ENCODE peak calls at places on chromosomes 3 and 15, in nine cellular contexts. One of them, this sample, is unnamed. For H3K27me3, the result is how much of the 10 kb centered on the place peaks cover.

GRCh38 chr3:130323503-130323902 is 22.0 kb upstream of the COL6A5 start:
- DNase-seq in aorta: no peak
- DNase-seq in ascending aorta: no peak
- DNase-seq in CD8-positive, alpha-beta T cell: no peak
- DNase-seq in CD4-positive, alpha-beta memory T cell: no peak
- DNase-seq in thyroid gland: no peak
- DNase-seq in uterus: no peak
- DNase-seq in fibroblast of lung: no peak
- DNase-seq in transverse colon: no peak
- DNase-seq in this sample: no peak

GRCh38 chr3:118943597-118943996 is 91.0 kb downstream of the IGSF11 start:
- DNase-seq in CD8-positive, alpha-beta T cell: no peak
- DNase-seq in transverse colon: no peak
- DNase-seq in ascending aorta: no peak
- DNase-seq in CD4-positive, alpha-beta memory T cell: no peak
- DNase-seq in fibroblast of lung: no peak
- DNase-seq in aorta: no peak
- DNase-seq in thyroid gland: no peak
- DNase-seq in uterus: no peak
- DNase-seq in this sample: no peak

GRCh38 chr3:150744041-150745026 is 18.6 kb downstream of the SIAH2 start:
- DNase-seq in CD8-positive, alpha-beta T cell: no peak
- DNase-seq in transverse colon: no peak
- DNase-seq in CD4-positive, alpha-beta memory T cell: no peak
- DNase-seq in thyroid gland: no peak
- DNase-seq in fibroblast of lung: no peak
- DNase-seq in aorta: no peak
- DNase-seq in ascending aorta: no peak
- DNase-seq in uterus: no peak
- DNase-seq in this sample: no peak

GRCh38 chr3:131981381-131981780 is 53.4 kb downstream of the CPNE4 start:
- DNase-seq in CD8-positive, alpha-beta T cell: no peak
- DNase-seq in aorta: no peak
- DNase-seq in ascending aorta: no peak
- DNase-seq in thyroid gland: no peak
- DNase-seq in uterus: no peak
- DNase-seq in transverse colon: no peak
- DNase-seq in CD4-positive, alpha-beta memory T cell: no peak
- DNase-seq in fibroblast of lung: no peak
- DNase-seq in this sample: no peak

GRCh38 chr15:75775296-75776074 is 62.8 kb upstream of the CSPG4 start:
- DNase-seq in transverse colon: no peak
- DNase-seq in aorta: no peak
- DNase-seq in fibroblast of lung: no peak
- DNase-seq in CD8-positive, alpha-beta T cell: no peak
- DNase-seq in ascending aorta: peak
- DNase-seq in CD4-positive, alpha-beta memory T cell: no peak
- DNase-seq in uterus: no peak
- DNase-seq in thyroid gland: no peak
- DNase-seq in this sample: no peak

GRCh38 chr3:128804017-128804816 is 75.2 kb upstream of the ACAD9 start:
- DNase-seq in aorta: no peak
- DNase-seq in CD4-positive, alpha-beta memory T cell: peak
- DNase-seq in transverse colon: no peak
- DNase-seq in thyroid gland: no peak
- DNase-seq in uterus: no peak
- DNase-seq in fibroblast of lung: peak
- DNase-seq in CD8-positive, alpha-beta T cell: peak
- DNase-seq in ascending aorta: no peak
- DNase-seq in this sample: no peak

GRCh38 chr3:150384517-150385212 is 23.4 kb upstream of the TSC22D2 start:
- DNase-seq in thyroid gland: peak
- DNase-seq in transverse colon: peak
- DNase-seq in fibroblast of lung: peak
- DNase-seq in ascending aorta: peak
- DNase-seq in CD8-positive, alpha-beta T cell: peak
- DNase-seq in CD4-positive, alpha-beta memory T cell: peak
- DNase-seq in aorta: no peak
- DNase-seq in uterus: no peak
- DNase-seq in this sample: no peak

GRCh38 chr3:184352149-184352785 is 9.1 kb downstream of the CLCN2 start:
- DNase-seq in uterus: no peak
- DNase-seq in fibroblast of lung: no peak
- DNase-seq in thyroid gland: no peak
- DNase-seq in ascending aorta: no peak
- DNase-seq in transverse colon: peak
- DNase-seq in CD8-positive, alpha-beta T cell: no peak
- DNase-seq in CD4-positive, alpha-beta memory T cell: no peak
- DNase-seq in aorta: no peak
- DNase-seq in this sample: peak

GRCh38 chr15:69982037-69982436 is 115.7 kb downstream of the TLE3 start:
- DNase-seq in CD4-positive, alpha-beta memory T cell: no peak
- DNase-seq in fibroblast of lung: no peak
- DNase-seq in ascending aorta: no peak
- DNase-seq in aorta: no peak
- DNase-seq in CD8-positive, alpha-beta T cell: no peak
- DNase-seq in thyroid gland: no peak
- DNase-seq in uterus: no peak
- DNase-seq in transverse colon: no peak
- DNase-seq in this sample: no peak

GRCh38 chr3:30401971-30402370 is 204.4 kb upstream of the TGFBR2 start:
- DNase-seq in uterus: no peak
- DNase-seq in aorta: no peak
- DNase-seq in CD8-positive, alpha-beta T cell: no peak
- DNase-seq in thyroid gland: no peak
- DNase-seq in ascending aorta: no peak
- DNase-seq in CD4-positive, alpha-beta memory T cell: no peak
- DNase-seq in transverse colon: no peak
- DNase-seq in fibroblast of lung: peak
- DNase-seq in this sample: no peak

GRCh38 chr15:31930967-31931366 is 99.3 kb upstream of the CHRNA7 start:
- DNase-seq in uterus: no peak
- DNase-seq in aorta: no peak
- DNase-seq in CD4-positive, alpha-beta memory T cell: no peak
- DNase-seq in CD8-positive, alpha-beta T cell: no peak
- DNase-seq in transverse colon: no peak
- DNase-seq in thyroid gland: no peak
- DNase-seq in fibroblast of lung: peak
- DNase-seq in ascending aorta: no peak
- DNase-seq in this sample: no peak

GRCh38 chr3:93843981-93844380 is 129.7 kb downstream of the PROS1 start:
- DNase-seq in uterus: no peak
- DNase-seq in CD4-positive, alpha-beta memory T cell: no peak
- DNase-seq in aorta: no peak
- DNase-seq in transverse colon: no peak
- DNase-seq in CD8-positive, alpha-beta T cell: no peak
- DNase-seq in thyroid gland: no peak
- DNase-seq in fibroblast of lung: peak
- DNase-seq in ascending aorta: peak
- DNase-seq in this sample: no peak

GRCh38 chr15:43218908-43219706 is 1.7 kb downstream of the EPB42 start:
- DNase-seq in transverse colon: no peak
- DNase-seq in CD8-positive, alpha-beta T cell: no peak
- DNase-seq in aorta: no peak
- DNase-seq in thyroid gland: no peak
- DNase-seq in ascending aorta: no peak
- DNase-seq in CD4-positive, alpha-beta memory T cell: no peak
- DNase-seq in uterus: no peak
- DNase-seq in fibroblast of lung: peak
- DNase-seq in this sample: no peak

GRCh38 chr15:80574590-80574989 is 120.5 kb upstream of the ABHD17C start:
- DNase-seq in aorta: no peak
- DNase-seq in CD8-positive, alpha-beta T cell: no peak
- DNase-seq in ascending aorta: no peak
- DNase-seq in uterus: no peak
- DNase-seq in transverse colon: no peak
- DNase-seq in thyroid gland: no peak
- DNase-seq in CD4-positive, alpha-beta memory T cell: no peak
- DNase-seq in fibroblast of lung: no peak
- DNase-seq in this sample: no peak

GRCh38 chr15:88428805-88429605 is 38.2 kb downstream of the MRPL46 start:
- DNase-seq in transverse colon: no peak
- DNase-seq in aorta: no peak
- DNase-seq in ascending aorta: no peak
- DNase-seq in uterus: no peak
- DNase-seq in CD8-positive, alpha-beta T cell: no peak
- DNase-seq in thyroid gland: no peak
- DNase-seq in CD4-positive, alpha-beta memory T cell: no peak
- DNase-seq in fibroblast of lung: no peak
- DNase-seq in this sample: no peak

GRCh38 chr3:15256861-15257341 is 50.9 kb downstream of the CAPN7 start:
- DNase-seq in CD8-positive, alpha-beta T cell: no peak
- DNase-seq in aorta: no peak
- DNase-seq in thyroid gland: peak
- DNase-seq in uterus: no peak
- DNase-seq in transverse colon: no peak
- DNase-seq in ascending aorta: no peak
- DNase-seq in CD4-positive, alpha-beta memory T cell: no peak
- DNase-seq in fibroblast of lung: no peak
- DNase-seq in this sample: no peak

GRCh38 chr3:181880339-181880738 is 168.6 kb downstream of the SOX2 start:
- DNase-seq in fibroblast of lung: no peak
- DNase-seq in CD4-positive, alpha-beta memory T cell: no peak
- DNase-seq in CD8-positive, alpha-beta T cell: no peak
- DNase-seq in thyroid gland: peak
- DNase-seq in ascending aorta: no peak
- DNase-seq in uterus: no peak
- DNase-seq in aorta: no peak
- DNase-seq in transverse colon: no peak
- DNase-seq in this sample: no peak

GRCh38 chr15:79957741-79958140 is 13.3 kb downstream of the BCL2A1 start:
- DNase-seq in thyroid gland: no peak
- DNase-seq in aorta: no peak
- DNase-seq in transverse colon: no peak
- DNase-seq in uterus: no peak
- DNase-seq in CD8-positive, alpha-beta T cell: no peak
- DNase-seq in fibroblast of lung: peak
- DNase-seq in CD4-positive, alpha-beta memory T cell: no peak
- DNase-seq in ascending aorta: no peak
- DNase-seq in this sample: no peak

GRCh38 chr3:157086053-157086761 is 73.7 kb downstream of the CCNL1 start:
- DNase-seq in uterus: no peak
- DNase-seq in CD8-positive, alpha-beta T cell: no peak
- DNase-seq in aorta: peak
- DNase-seq in ascending aorta: peak
- DNase-seq in fibroblast of lung: no peak
- DNase-seq in CD4-positive, alpha-beta memory T cell: no peak
- DNase-seq in transverse colon: no peak
- DNase-seq in thyroid gland: no peak
- DNase-seq in this sample: peak

GRCh38 chr3:64681827-64682226 is 6.0 kb downstream of the ADAMTS9 start:
- DNase-seq in transverse colon: no peak
- DNase-seq in uterus: no peak
- DNase-seq in thyroid gland: no peak
- DNase-seq in fibroblast of lung: no peak
- DNase-seq in CD8-positive, alpha-beta T cell: no peak
- DNase-seq in ascending aorta: no peak
- DNase-seq in CD4-positive, alpha-beta memory T cell: no peak
- DNase-seq in aorta: no peak
- DNase-seq in this sample: no peak
- H3K27me3 ChIP-seq in transverse colon: under half
- H3K27me3 ChIP-seq in uterus: under half
- H3K27me3 ChIP-seq in thyroid gland: under half
- H3K27me3 ChIP-seq in fibroblast of lung: under half
- H3K27me3 ChIP-seq in CD8-positive, alpha-beta T cell: under half
- H3K27me3 ChIP-seq in ascending aorta: under half
- H3K27me3 ChIP-seq in CD4-positive, alpha-beta memory T cell: under half
- H3K27me3 ChIP-seq in aorta: under half
- H3K27me3 ChIP-seq in this sample: under half

DNA sequence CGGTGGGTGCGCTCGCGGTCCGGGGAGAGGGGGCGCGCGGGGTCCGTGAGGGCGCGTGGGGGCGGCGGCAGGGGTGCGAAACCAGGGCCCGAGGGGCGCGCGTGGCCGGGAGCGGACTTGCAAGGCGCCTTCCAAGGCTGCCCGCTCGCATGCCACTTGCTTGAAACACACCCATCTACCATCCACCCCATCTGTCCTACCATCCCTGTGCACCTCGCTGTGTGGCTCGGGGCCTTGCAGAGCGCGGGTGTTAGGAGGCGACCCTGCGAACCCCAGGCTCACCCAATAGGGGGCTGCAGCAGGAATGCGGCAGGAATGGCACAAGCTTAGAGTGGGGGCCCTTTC is 240 bp downstream of the CFAP100 start:
- DNase-seq in CD4-positive, alpha-beta memory T cell: no peak
- DNase-seq in CD8-positive, alpha-beta T cell: no peak
- DNase-seq in fibroblast of lung: no peak
- DNase-seq in ascending aorta: no peak
- DNase-seq in aorta: no peak
- DNase-seq in uterus: no peak
- DNase-seq in transverse colon: no peak
- DNase-seq in thyroid gland: no peak
- DNase-seq in this sample: no peak
- H3K4me3 ChIP-seq in CD4-positive, alpha-beta memory T cell: no peak
- H3K4me3 ChIP-seq in CD8-positive, alpha-beta T cell: no peak
- H3K4me3 ChIP-seq in fibroblast of lung: no peak
- H3K4me3 ChIP-seq in ascending aorta: peak
- H3K4me3 ChIP-seq in aorta: no peak
- H3K4me3 ChIP-seq in uterus: no peak
- H3K4me3 ChIP-seq in transverse colon: peak
- H3K4me3 ChIP-seq in thyroid gland: peak
- H3K4me3 ChIP-seq in this sample: peak

DNA sequence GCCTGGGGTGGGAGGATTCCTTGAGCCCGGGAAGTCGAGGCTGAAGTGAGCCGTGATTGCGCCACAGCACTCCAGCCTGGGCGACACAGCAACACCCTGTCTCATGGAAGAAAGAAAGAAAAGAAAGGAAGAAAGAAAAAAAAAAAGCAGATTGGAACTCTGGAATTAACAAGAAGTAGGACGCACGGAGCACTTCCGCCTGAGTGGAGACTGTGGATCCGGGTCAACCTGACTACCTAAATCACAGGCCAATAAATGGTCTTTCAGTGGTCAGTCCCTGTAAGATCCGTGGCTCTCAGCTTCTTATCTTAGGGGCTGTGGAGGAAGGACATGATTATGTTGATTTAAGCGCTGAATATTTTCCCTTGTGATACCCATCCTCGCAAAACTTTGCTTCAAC is 2.4 kb upstream of the PPARG start:
- DNase-seq in aorta: no peak
- DNase-seq in uterus: no peak
- DNase-seq in thyroid gland: no peak
- DNase-seq in fibroblast of lung: no peak
- DNase-seq in CD8-positive, alpha-beta T cell: no peak
- DNase-seq in CD4-positive, alpha-beta memory T cell: no peak
- DNase-seq in transverse colon: no peak
- DNase-seq in ascending aorta: no peak
- DNase-seq in this sample: no peak
- H3K27me3 ChIP-seq in aorta: under half
- H3K27me3 ChIP-seq in uterus: under half
- H3K27me3 ChIP-seq in thyroid gland: under half
- H3K27me3 ChIP-seq in fibroblast of lung: under half
- H3K27me3 ChIP-seq in CD8-positive, alpha-beta T cell: under half
- H3K27me3 ChIP-seq in CD4-positive, alpha-beta memory T cell: under half
- H3K27me3 ChIP-seq in transverse colon: under half
- H3K27me3 ChIP-seq in ascending aorta: under half
- H3K27me3 ChIP-seq in this sample: under half

DNA sequence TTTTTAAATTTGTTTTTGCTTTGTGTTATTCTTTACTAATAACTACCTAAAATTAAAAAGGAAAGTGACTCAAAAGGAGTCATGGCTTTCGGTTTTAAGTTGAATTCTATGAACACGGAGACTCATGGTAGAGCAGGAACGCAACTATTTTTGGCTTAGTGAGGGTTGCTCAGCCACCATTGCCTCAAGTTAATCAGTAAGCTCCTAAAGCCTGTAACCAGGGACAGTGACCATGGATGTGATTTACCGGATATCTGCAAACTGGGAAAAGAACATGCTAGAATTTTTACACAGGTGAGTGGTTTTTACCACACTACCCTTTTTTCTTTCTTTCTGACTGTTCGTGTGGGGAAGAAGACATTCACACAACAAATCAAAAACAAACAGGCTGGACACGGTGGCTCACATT is 11.8 kb downstream of the SLC12A8 start:
- DNase-seq in transverse colon: no peak
- DNase-seq in uterus: no peak
- DNase-seq in CD4-positive, alpha-beta memory T cell: no peak
- DNase-seq in thyroid gland: no peak
- DNase-seq in CD8-positive, alpha-beta T cell: no peak
- DNase-seq in ascending aorta: no peak
- DNase-seq in fibroblast of lung: no peak
- DNase-seq in aorta: no peak
- DNase-seq in this sample: no peak
- H3K4me3 ChIP-seq in transverse colon: no peak
- H3K4me3 ChIP-seq in uterus: no peak
- H3K4me3 ChIP-seq in CD4-positive, alpha-beta memory T cell: no peak
- H3K4me3 ChIP-seq in thyroid gland: no peak
- H3K4me3 ChIP-seq in CD8-positive, alpha-beta T cell: no peak
- H3K4me3 ChIP-seq in ascending aorta: no peak
- H3K4me3 ChIP-seq in fibroblast of lung: no peak
- H3K4me3 ChIP-seq in aorta: no peak
- H3K4me3 ChIP-seq in this sample: no peak